ENCODE peak calls at places on chromosomes 1 and 21, in four cellular contexts. F is transverse colon, M is tibial nerve, P is esophagus muscularis mucosa. W is an unnamed sample. For H3K4me1, the result is how much of the 10 kb centered on the place peaks cover.

GRCh38 chr1:50421768-50422674 is 1.2 kb downstream of the DMRTA2 start:
- DNase-seq in F (no peak), M (no peak), P (no peak), W (no peak)

GRCh38 chr1:83959824-83960441 is 39.0 kb downstream of the TTLL7 start:
- DNase-seq in F (no peak), M (no peak), P (no peak), W (no peak)

GRCh38 chr1:154736840-154737239 is 128.9 kb upstream of the ADAR start:
- DNase-seq in F (no peak), M (no peak), P (no peak), W (no peak)

GRCh38 chr1:156244126-156244525 is 2.1 kb downstream of the BGLAP start:
- DNase-seq in F (no peak), M (no peak), P (no peak), W (no peak)

GRCh38 chr1:61213612-61214011 is 131.3 kb downstream of the NFIA start:
- DNase-seq in F (no peak), M (no peak), P (no peak), W (no peak)

GRCh38 chr1:10195570-10195969 is 14.8 kb upstream of the KIF1B start:
- DNase-seq in F (no peak), M (no peak), P (no peak), W (peak)

GRCh38 chr1:33683913-33684312 is 180.0 kb upstream of the HMGB4 start:
- DNase-seq in F (no peak), M (no peak), P (peak), W (no peak)

GRCh38 chr1:56200446-56200845 is 378.9 kb downstream of the PLPP3 start:
- DNase-seq in F (no peak), M (no peak), P (no peak), W (no peak)

GRCh38 chr1:44068442-44068861 is 37.2 kb upstream of the SLC6A9 start:
- DNase-seq in F (no peak), M (no peak), P (no peak), W (peak)

GRCh38 chr1:113998361-113998760 is 19.1 kb downstream of the OLFML3 start:
- DNase-seq in F (no peak), M (no peak), P (no peak), W (no peak)

GRCh38 chr1:227917081-227917950 is 30.4 kb downstream of the WNT9A start:
- DNase-seq in F (no peak), M (no peak), P (no peak), W (no peak)

DNA sequence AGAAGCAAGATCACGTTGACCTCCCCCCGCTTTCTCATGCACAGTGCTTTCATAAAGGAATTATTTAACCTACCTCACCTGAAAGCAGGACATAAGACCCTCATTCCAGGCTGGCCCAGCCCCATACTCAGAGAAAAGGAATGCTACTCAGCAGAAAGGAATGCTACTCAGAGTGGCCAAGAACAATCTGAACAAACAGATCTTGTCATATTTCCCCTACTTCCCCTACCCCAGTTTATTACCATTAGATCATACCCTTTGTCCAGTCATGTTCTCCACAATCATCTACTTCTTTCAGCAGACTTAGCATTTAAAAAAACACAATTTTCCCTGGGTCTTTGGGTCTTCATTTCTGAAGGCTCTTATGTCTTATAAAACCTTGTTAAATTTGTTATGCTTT is 89.8 kb downstream of the SLC16A1 start:
- DNase-seq in F (no peak), M (no peak), P (no peak), W (no peak)
- H3K4me3 ChIP-seq in F (no peak), M (no peak), P (no peak), W (no peak)

GRCh38 chr1:111603979-111604378 is 15.6 kb upstream of the RAP1A start:
- DNase-seq in F (peak), M (no peak), P (peak), W (no peak)

GRCh38 chr1:111604931-111605330 is 14.7 kb upstream of the RAP1A start:
- DNase-seq in F (no peak), M (no peak), P (peak), W (no peak)

GRCh38 chr1:111602974-111603373 is 16.6 kb upstream of the RAP1A start:
- DNase-seq in F (no peak), M (no peak), P (peak), W (no peak)

GRCh38 chr1:111602302-111602701 is 17.3 kb upstream of the RAP1A start:
- DNase-seq in F (no peak), M (no peak), P (no peak), W (no peak)

GRCh38 chr1:111605553-111605952 is 14.0 kb upstream of the RAP1A start:
- DNase-seq in F (no peak), M (peak), P (no peak), W (no peak)
- H3K4me1 ChIP-seq in F (under half), M (under half), P (half or more), W (under half)

GRCh38 chr21:45413922-45414321 is 9.0 kb downstream of the COL18A1 start:
- DNase-seq in F (no peak), M (no peak), P (no peak), W (peak)
- TF ChIP-seq EP300 in F (no peak), M (no peak), P (no peak), W (no peak)

DNA sequence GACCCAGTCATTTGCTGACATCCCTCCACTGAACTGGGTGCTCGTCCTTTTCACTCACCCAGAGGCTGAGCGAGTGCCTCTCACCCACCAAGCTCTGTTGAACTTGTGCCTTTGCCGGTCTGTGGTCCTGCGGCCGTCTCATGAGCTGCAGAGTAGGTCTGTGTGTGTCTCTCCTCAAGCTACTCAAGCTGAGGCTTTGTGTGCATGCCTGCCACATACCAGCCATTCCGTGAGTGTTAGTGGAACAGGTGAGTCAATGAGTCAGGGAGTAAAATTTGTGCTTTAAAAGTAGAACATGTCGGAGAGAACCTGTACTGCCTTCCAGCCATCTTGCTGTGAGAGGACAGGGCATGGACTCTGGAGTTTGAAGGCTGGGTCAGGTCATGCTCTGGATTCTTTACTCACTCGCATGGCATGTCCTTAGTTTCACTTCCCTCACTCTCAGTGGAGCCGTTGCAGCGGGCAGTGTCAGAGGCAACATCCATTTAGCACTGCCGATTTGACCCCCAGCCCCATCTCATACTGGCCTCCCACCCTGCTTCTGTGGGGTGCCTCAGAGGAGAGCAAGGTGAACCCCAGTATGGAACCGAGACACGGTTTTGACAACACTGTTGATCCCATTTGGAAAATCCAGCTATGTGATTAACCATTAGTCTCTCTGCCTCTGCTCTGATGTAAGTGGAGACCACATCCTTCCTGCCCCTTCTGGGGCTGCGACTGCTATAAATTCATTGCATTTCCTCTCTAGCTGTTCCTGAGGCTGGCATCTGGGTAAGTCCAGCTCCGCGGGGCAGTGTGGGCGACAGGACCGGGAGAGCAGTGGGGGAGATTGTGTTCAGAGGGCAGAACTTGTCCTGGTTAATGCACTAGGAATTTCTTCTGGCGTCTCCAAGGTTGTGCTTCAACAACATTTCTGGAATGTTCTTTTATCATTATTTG is at the start of gene NLRP3:
- DNase-seq in F (peak), M (peak), P (no peak), W (no peak)
- H3K4me3 ChIP-seq in F (no peak), M (peak), P (peak), W (peak)

DNA sequence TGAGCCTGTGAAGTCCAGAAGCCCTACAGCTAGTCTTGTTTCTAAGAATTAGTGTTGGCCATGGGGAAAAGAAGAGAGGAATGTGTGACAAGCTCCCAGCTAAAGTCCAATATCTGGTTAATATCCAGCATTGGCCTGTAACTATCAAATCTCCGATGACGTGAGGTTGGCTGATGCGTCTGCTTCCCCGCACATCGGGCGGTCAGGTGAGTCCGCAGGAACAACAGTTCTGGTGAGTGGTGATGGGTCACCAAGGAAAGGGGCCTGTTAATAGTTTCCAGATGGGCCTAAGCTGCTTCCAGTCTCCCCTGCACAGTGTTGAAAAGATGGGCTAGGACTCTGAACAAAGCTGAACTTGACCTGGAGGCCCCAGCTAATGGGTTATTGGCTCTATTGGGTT is 193.1 kb upstream of the EDN2 start:
- DNase-seq in F (no peak), M (no peak), P (no peak), W (no peak)
- H3K4me1 ChIP-seq in F (under half), M (under half), P (under half), W (under half)

DNA sequence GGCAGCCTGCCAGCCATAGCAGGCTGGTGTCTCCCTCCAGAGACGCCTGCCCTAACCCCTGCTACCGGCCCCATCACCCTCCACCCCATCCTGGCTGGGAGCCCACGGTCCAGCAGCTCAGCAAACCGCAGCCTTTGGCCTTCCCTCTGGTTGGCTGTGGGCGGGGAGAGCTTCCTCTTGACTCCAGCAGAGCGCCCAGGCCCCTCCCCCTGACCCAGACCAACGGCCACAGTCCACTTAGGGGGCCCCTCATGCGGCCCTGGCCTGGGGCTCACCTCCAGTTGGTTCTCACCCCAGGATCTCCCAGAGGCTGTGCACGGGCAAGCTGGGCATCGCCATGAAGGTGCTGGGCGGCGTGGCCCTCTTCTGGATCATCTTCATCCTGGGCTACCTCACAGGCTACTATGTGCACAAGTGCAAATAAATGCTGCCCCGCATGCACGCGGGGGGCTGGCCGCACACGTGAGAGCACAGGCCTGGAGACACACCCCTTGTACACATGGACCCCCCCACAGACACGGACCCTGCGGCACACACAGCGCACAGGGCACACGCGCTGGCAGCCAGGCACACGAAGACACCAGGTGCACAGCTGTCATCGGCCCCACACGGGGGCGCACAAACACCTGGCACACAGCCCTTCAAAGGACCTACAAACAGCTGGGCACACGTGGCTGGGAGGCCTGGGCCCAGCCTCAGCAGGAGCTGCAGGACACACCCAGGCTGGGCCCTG is 3.1 kb downstream of the SMIM1 start:
- DNase-seq in F (peak), M (no peak), P (no peak), W (peak)
- TF ChIP-seq EP300 in F (no peak), M (no peak), P (no peak), W (no peak)

DNA sequence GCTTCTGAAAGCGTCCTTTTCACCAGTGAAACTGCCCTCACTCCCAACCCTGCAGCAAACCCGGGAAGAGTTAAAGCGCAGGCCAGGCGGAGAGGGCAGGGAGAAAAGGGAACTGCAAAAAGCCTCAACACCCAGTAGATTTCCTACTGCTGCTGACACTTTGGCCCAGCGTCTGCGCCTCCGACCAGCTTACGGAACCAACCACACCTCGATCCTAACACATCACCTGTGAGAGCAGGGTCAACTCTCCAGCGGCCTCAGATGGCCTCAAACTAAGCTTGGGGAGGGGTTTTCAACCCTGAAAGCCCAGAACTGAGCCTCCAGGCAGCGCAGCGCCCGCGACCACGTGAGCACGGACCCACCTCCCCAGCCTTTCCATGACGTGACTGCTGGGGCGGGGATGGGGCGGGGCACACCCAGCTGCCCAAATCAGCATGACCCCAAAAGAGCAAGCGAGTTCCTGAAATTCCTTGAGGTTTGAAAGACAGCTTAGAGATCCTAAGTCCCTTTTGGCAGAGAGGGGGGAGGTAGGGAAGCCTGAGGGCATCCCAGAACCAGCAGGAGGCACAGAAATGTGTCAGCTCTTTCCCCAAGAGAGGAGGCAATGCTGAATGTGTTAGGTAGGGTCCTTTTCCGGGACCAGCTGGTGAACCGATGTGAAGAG is 59.1 kb downstream of the ITPKB start:
- DNase-seq in F (peak), M (peak), P (peak), W (peak)
- H3K4me3 ChIP-seq in F (peak), M (peak), P (peak), W (peak)

DNA sequence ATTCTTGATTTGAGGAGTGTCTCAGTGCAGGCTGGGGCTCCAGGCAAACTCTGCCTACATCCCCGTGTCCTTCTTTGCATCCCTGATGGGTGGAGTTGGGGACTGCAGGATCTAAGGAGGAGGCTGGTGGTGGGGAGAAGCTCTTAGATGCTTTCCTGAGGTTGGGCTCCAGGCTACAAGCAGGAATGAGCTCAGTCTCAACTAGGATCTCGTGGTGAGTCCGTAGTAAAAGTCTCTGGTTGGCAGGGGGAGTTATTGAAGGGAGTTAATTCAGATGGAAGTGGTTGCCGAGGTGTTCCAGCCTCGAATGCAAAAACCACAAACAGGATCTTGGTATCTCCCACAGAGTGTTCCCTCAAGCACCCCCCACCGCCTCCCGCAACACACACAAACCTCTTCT is 35.0 kb downstream of the TMCC2 start:
- DNase-seq in F (no peak), M (no peak), P (no peak), W (no peak)
- H3K4me1 ChIP-seq in F (under half), M (half or more), P (under half), W (half or more)

GRCh38 chr1:37068897-37069296 is 34.6 kb upstream of the GRIK3 start:
- DNase-seq in F (no peak), M (no peak), P (no peak), W (no peak)
- TF ChIP-seq EP300 in F (no peak), M (no peak), P (no peak), W (no peak)